ENCODE peak calls at places on chromosomes 6 and 20, in five cellular contexts. I, V, R, B and T are unnamed samples.

GRCh38 chr6:105882833-105883232 is 203.3 kb upstream of the PRDM1 start:
- DNase-seq in I (no peak), V (no peak), R (peak; percentile 44), B (peak; percentile 39), T (no peak)

GRCh38 chr6:138086573-138087196 is 20.5 kb downstream of the PERP start:
- DNase-seq in I (no peak), V (no peak), R (peak; percentile 65), B (peak; percentile 74), T (no peak)

GRCh38 chr6:16322666-16323312 is 84.4 kb downstream of the GMPR start:
- DNase-seq in I (no peak), V (peak; percentile 37), R (no peak), B (peak; percentile 95), T (peak; percentile 49)

GRCh38 chr6:159654483-159655098 is 38.5 kb downstream of the SOD2 start:
- DNase-seq in I (peak; percentile 31), V (peak; percentile 54), R (peak; percentile 24), B (peak; percentile 55), T (no peak)

GRCh38 chr6:109453594-109454482 is 1.7 kb downstream of the MICAL1 start:
- DNase-seq in I (no peak), V (peak; percentile 67), R (no peak), B (no peak), T (no peak)

GRCh38 chr6:29502597-29502996 is 14.8 kb upstream of the MAS1L start:
- DNase-seq in I (no peak), V (no peak), R (no peak), B (no peak), T (no peak)

GRCh38 chr6:141551318-141551717 is 581.4 kb upstream of the GJE1 start:
- DNase-seq in I (no peak), V (no peak), R (no peak), B (no peak), T (no peak)

GRCh38 chr20:43766917-43767316 is 40.1 kb upstream of the GTSF1L start:
- DNase-seq in I (no peak), V (no peak), R (no peak), B (no peak), T (no peak)

GRCh38 chr20:24835195-24835594 is 113.9 kb upstream of the CST7 start:
- DNase-seq in I (no peak), V (no peak), R (no peak), B (no peak), T (no peak)

GRCh38 chr20:44734938-44735337 is 10.7 kb upstream of the KCNK15 start:
- DNase-seq in I (peak; percentile 92), V (peak; percentile 81), R (peak; percentile 55), B (peak; percentile 54), T (no peak)

GRCh38 chr6:125930810-125931418 is 25.7 kb upstream of the HINT3 start:
- DNase-seq in I (no peak), V (no peak), R (no peak), B (no peak), T (no peak)

GRCh38 chr6:146770275-146770964 is 171.6 kb downstream of the ADGB start:
- DNase-seq in I (no peak), V (no peak), R (no peak), B (no peak), T (no peak)

GRCh38 chr6:3490622-3490980 is 33.8 kb upstream of the SLC22A23 start:
- DNase-seq in I (no peak), V (no peak), R (no peak), B (peak; percentile 79), T (no peak)

GRCh38 chr20:48875233-48875913 is 46.1 kb upstream of the ARFGEF2 start:
- DNase-seq in I (no peak), V (no peak), R (no peak), B (no peak), T (no peak)

GRCh38 chr20:24980321-24981053 is 12.1 kb downstream of the APMAP start:
- DNase-seq in I (no peak), V (no peak), R (no peak), B (no peak), T (no peak)

GRCh38 chr6:130933712-130934200 is 106.5 kb downstream of the SMLR1 start:
- DNase-seq in I (no peak), V (peak; percentile 60), R (peak; percentile 18), B (peak; percentile 71), T (no peak)

GRCh38 chr6:140018588-140018987 is 644.1 kb upstream of the CITED2 start:
- DNase-seq in I (no peak), V (no peak), R (no peak), B (peak; percentile 22), T (no peak)

GRCh38 chr20:50715694-50716093 is 15.7 kb upstream of the PARD6B start:
- DNase-seq in I (no peak), V (no peak), R (no peak), B (no peak), T (no peak)

GRCh38 chr20:25389381-25389857 is 1.2 kb downstream of the ABHD12 start:
- DNase-seq in I (no peak), V (peak; percentile 54), R (no peak), B (peak; percentile 61), T (no peak)

GRCh38 chr6:168307011-168307694 is 12.4 kb downstream of the DACT2 start:
- DNase-seq in I (no peak), V (no peak), R (no peak), B (no peak), T (no peak)

GRCh38 chr6:165487950-165488349 is 175.1 kb downstream of the PDE10A start:
- DNase-seq in I (no peak), V (no peak), R (no peak), B (no peak), T (no peak)

GRCh38 chr6:30002871-30003270 is 58.2 kb upstream of the POLR1H start:
- DNase-seq in I (no peak), V (peak; percentile 13), R (no peak), B (peak; percentile 27), T (no peak)

GRCh38 chr6:165726290-165726875 is 63.3 kb upstream of the PDE10A start:
- DNase-seq in I (no peak), V (no peak), R (no peak), B (no peak), T (no peak)

GRCh38 chr6:38646166-38646565 is 6.4 kb upstream of the BTBD9 start:
- DNase-seq in I (no peak), V (no peak), R (no peak), B (peak; percentile 37), T (no peak)

GRCh38 chr6:84258268-84258667 is 30.8 kb upstream of the CEP162 start:
- DNase-seq in I (no peak), V (no peak), R (no peak), B (no peak), T (no peak)

GRCh38 chr6:23611776-23612381 is 514.1 kb upstream of the NRSN1 start:
- DNase-seq in I (no peak), V (no peak), R (no peak), B (no peak), T (no peak)

GRCh38 chr6:160347259-160348208 is 644 bp upstream of the SLC22A3 start:
- DNase-seq in I (no peak), V (no peak), R (peak; percentile 40), B (no peak), T (no peak)

GRCh38 chr6:42010185-42010872 is 40.0 kb upstream of the TAF8 start:
- DNase-seq in I (peak; percentile 64), V (no peak), R (no peak), B (no peak), T (no peak)

GRCh38 chr20:62805711-62806382 is 1.2 kb downstream of the OGFR start:
- DNase-seq in I (no peak), V (no peak), R (no peak), B (no peak), T (no peak)

GRCh38 chr6:170159040-170159965 is 131.6 kb downstream of the DLL1 start:
- DNase-seq in I (no peak), V (no peak), R (no peak), B (no peak), T (no peak)

GRCh38 chr6:18425218-18425617 is 38.1 kb downstream of the RNF144B start:
- DNase-seq in I (no peak), V (no peak), R (no peak), B (no peak), T (no peak)

GRCh38 chr6:21971540-21971939 is 325.3 kb downstream of the PRL start:
- DNase-seq in I (no peak), V (no peak), R (no peak), B (peak; percentile 45), T (no peak)

GRCh38 chr6:148295261-148295887 is 47.3 kb upstream of the SASH1 start:
- DNase-seq in I (no peak), V (no peak), R (no peak), B (no peak), T (no peak)

GRCh38 chr6:169667716-169668115 is 34.1 kb downstream of the WDR27 start:
- DNase-seq in I (no peak), V (no peak), R (no peak), B (no peak), T (no peak)

GRCh38 chr6:69386431-69386830 is 410.4 kb downstream of the LMBRD1 start:
- DNase-seq in I (no peak), V (no peak), R (no peak), B (no peak), T (no peak)

GRCh38 chr20:57748601-57749130 is 38.9 kb upstream of the PMEPA1 start:
- DNase-seq in I (peak; percentile 100), V (peak; percentile 93), R (peak; percentile 96), B (peak; percentile 86), T (peak; percentile 89)

GRCh38 chr6:134379086-134379485 is 61.2 kb upstream of the SGK1 start:
- DNase-seq in I (no peak), V (no peak), R (peak; percentile 89), B (no peak), T (no peak)